ENCODE peak calls at places on chromosomes 12 and 14, in six cellular contexts. A is PC-3, X is Karpas-422, N is fibroblast of lung, O is astrocyte, L is psoas muscle. P is an unnamed sample.

GRCh38 chr12:70534466-70534865 is 102.8 kb downstream of the PTPRB start:
- DNase-seq in A (no peak), X (no peak), N (no peak), O (no peak), L (no peak), P (no peak)

GRCh38 chr14:31992051-31992450 is 85.1 kb upstream of the ARHGAP5 start:
- DNase-seq in A (peak; percentile 92), X (no peak), N (peak; percentile 83), O (peak; percentile 96), L (no peak), P (no peak)

GRCh38 chr14:102779574-102780315 is 2.5 kb downstream of the TRAF3 start:
- DNase-seq in A (no peak), X (no peak), N (no peak), O (no peak), L (no peak), P (no peak)

GRCh38 chr12:120903818-120904773 is at the start of gene SPPL3:
- DNase-seq in A (peak; percentile 88), X (peak; percentile 97), N (peak; percentile 81), O (peak; percentile 56), L (peak; percentile 96), P (peak; percentile 89)

GRCh38 chr12:39426636-39427245 is 16.2 kb downstream of the KIF21A start:
- DNase-seq in A (no peak), X (no peak), N (peak; percentile 17), O (peak; percentile 53), L (no peak), P (no peak)

GRCh38 chr14:68271996-68272395 is 452.4 kb downstream of the RAD51B start:
- DNase-seq in A (no peak), X (no peak), N (no peak), O (no peak), L (no peak), P (no peak)

GRCh38 chr12:32217354-32218310 is 111.0 kb downstream of the BICD1 start:
- DNase-seq in A (peak; percentile 24), X (no peak), N (peak; percentile 31), O (peak; percentile 97), L (no peak), P (no peak)

GRCh38 chr14:61472801-61473376 is 151.5 kb downstream of the PRKCH start:
- DNase-seq in A (no peak), X (peak; percentile 61), N (peak; percentile 55), O (no peak), L (no peak), P (peak; percentile 87)

GRCh38 chr12:120713861-120714482 is 3.7 kb downstream of the UNC119B start:
- DNase-seq in A (peak; percentile 88), X (peak; percentile 94), N (peak; percentile 86), O (peak; percentile 47), L (peak; percentile 63), P (peak; percentile 88)

GRCh38 chr14:92670177-92670576 is 78.2 kb downstream of the LGMN start:
- DNase-seq in A (peak; percentile 11), X (peak; percentile 74), N (peak; percentile 95), O (peak; percentile 56), L (no peak), P (no peak)

GRCh38 chr14:81579115-81579514 is 45.5 kb upstream of the SEL1L start:
- DNase-seq in A (no peak), X (no peak), N (no peak), O (no peak), L (no peak), P (no peak)

GRCh38 chr12:80681786-80682185 is 25.6 kb upstream of the MYF6 start:
- DNase-seq in A (no peak), X (no peak), N (no peak), O (no peak), L (no peak), P (no peak)

GRCh38 chr12:13962699-13963098 is 18.7 kb downstream of the GRIN2B start:
- DNase-seq in A (peak; percentile 18), X (peak; percentile 83), N (no peak), O (no peak), L (no peak), P (no peak)

GRCh38 chr12:105214670-105215375 is 21.2 kb downstream of the APPL2 start:
- DNase-seq in A (peak; percentile 100), X (no peak), N (no peak), O (no peak), L (no peak), P (no peak)

GRCh38 chr14:105213396-105213795 is 32.3 kb upstream of the NUDT14 start:
- DNase-seq in A (no peak), X (no peak), N (no peak), O (no peak), L (no peak), P (no peak)

GRCh38 chr12:93453633-93454032 is 11.9 kb upstream of the UBE2N start:
- DNase-seq in A (no peak), X (no peak), N (no peak), O (peak; percentile 67), L (no peak), P (no peak)

GRCh38 chr12:42584539-42585174 is 4.9 kb downstream of the PRICKLE1 start:
- DNase-seq in A (no peak), X (no peak), N (peak; percentile 59), O (no peak), L (no peak), P (no peak)

GRCh38 chr14:73339846-73340565 is 102.7 kb downstream of the PAPLN start:
- DNase-seq in A (no peak), X (no peak), N (no peak), O (no peak), L (no peak), P (no peak)

GRCh38 chr14:93655078-93655750 is 133.1 kb downstream of the PRIMA1 start:
- DNase-seq in A (peak; percentile 85), X (peak; percentile 92), N (peak; percentile 44), O (peak; percentile 3), L (no peak), P (peak; percentile 12)

GRCh38 chr14:91186515-91187066 is 57.9 kb downstream of the GPR68 start:
- DNase-seq in A (peak; percentile 40), X (no peak), N (peak; percentile 14), O (no peak), L (no peak), P (no peak)

GRCh38 chr12:132523576-132524331 is 33.8 kb downstream of the FBRSL1 start:
- DNase-seq in A (peak; percentile 66), X (peak; percentile 85), N (peak; percentile 44), O (no peak), L (peak; percentile 87), P (peak; percentile 64)

GRCh38 chr14:102201369-102201748 is 61.7 kb downstream of the WDR20 start:
- DNase-seq in A (no peak), X (no peak), N (no peak), O (no peak), L (no peak), P (no peak)

GRCh38 chr14:38210168-38210567 is 2.5 kb downstream of the SSTR1 start:
- DNase-seq in A (peak; percentile 71), X (no peak), N (peak; percentile 65), O (no peak), L (peak; percentile 50), P (no peak)

GRCh38 chr12:27667540-27667939 is 28.7 kb upstream of the REP15 start:
- DNase-seq in A (peak; percentile 16), X (no peak), N (peak; percentile 95), O (peak; percentile 84), L (peak; percentile 79), P (no peak)

GRCh38 chr12:19643635-19644034 is 204.3 kb downstream of the AEBP2 start:
- DNase-seq in A (peak; percentile 50), X (no peak), N (peak; percentile 76), O (peak; percentile 52), L (no peak), P (no peak)

GRCh38 chr12:116466536-116466935 is 92.6 kb upstream of the MAP1LC3B2 start:
- DNase-seq in A (peak; percentile 34), X (no peak), N (peak; percentile 21), O (peak; percentile 25), L (no peak), P (no peak)

GRCh38 chr14:73879027-73879426 is 7.6 kb upstream of the ZNF410 start:
- DNase-seq in A (no peak), X (no peak), N (peak; percentile 44), O (peak; percentile 20), L (no peak), P (no peak)

GRCh38 chr12:2613674-2614073 is 181.1 kb upstream of the FKBP4 start:
- DNase-seq in A (peak; percentile 72), X (no peak), N (peak; percentile 97), O (peak; percentile 97), L (no peak), P (no peak)

GRCh38 chr12:2689393-2689792 is 105.4 kb upstream of the FKBP4 start:
- DNase-seq in A (no peak), X (no peak), N (no peak), O (no peak), L (no peak), P (no peak)

GRCh38 chr14:74912111-74912510 is 10.9 kb downstream of the RPS6KL1 start:
- DNase-seq in A (no peak), X (no peak), N (no peak), O (no peak), L (no peak), P (no peak)

GRCh38 chr12:112740387-112740934 is 51.1 kb upstream of the RPH3A start:
- DNase-seq in A (no peak), X (no peak), N (no peak), O (no peak), L (no peak), P (no peak)
- H3K4me3 ChIP-seq in A (no peak overlapping the region), X (no peak overlapping the region), N (no peak overlapping the region), O (no peak overlapping the region), L (no peak overlapping the region), P (no peak overlapping the region)

DNA sequence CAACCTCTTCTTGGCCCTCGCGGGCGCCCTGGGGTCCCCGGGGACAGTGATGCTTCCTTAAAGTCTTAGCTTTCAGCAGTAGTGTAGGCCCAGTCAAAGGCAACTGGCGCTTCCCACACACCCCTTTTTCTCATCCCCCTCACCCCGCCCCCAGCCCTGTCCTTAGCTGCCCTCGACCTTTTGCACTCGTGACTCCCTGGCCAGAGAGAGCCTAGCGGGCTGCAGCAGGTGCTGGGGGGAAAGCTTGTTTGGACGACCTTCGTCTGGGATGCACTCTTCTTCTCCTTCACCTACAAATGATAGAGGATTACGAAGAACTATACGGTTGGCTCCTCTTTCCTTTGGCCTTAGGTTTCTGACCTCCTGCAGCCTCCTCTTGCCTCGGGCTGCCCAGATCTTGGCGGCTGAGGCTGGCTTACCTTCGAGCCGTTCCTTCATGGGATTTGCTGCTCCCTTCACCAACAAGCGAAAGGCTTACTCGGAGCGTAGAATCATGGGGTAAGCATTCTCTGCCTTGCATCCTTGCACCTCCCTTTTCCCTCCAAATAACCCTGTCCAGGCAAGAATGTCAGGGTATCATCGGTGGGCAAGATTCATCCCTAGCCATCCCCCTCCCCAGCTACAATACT is 815 bp downstream of the COQ10A start:
- DNase-seq in A (no peak), X (no peak), N (no peak), O (no peak), L (peak; percentile 86), P (no peak)
- H3K27ac ChIP-seq in A (no peak overlapping the region), X (peak overlapping the region; percentile 71), N (peak overlapping the region; percentile 31), O (no peak overlapping the region), L (peak overlapping the region; percentile 96), P (peak overlapping the region; percentile 96)

DNA sequence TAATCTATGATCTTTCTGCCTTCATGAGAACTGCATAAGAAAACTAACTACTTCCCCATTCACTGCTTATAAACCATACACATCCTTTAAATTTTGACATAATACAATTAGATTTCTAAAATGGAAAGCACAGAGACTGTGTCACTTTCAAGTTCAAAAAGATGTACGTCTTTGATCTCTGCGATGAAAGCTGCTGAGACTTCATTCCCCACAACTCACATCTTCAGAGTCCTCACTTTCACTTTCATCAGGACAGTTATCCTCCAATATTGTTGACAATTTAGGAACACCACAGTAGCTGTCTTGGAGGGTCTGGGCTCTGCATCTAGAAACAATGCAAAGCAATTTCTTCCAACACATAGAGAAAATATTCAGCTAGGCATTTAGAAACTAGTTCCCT is 47.9 kb upstream of the KCNC2 start:
- DNase-seq in A (no peak), X (no peak), N (peak; percentile 5), O (no peak), L (no peak), P (no peak)
- H3K4me3 ChIP-seq in A (no peak overlapping the region), X (peak overlapping the region; percentile 4), N (peak overlapping the region; percentile 8), O (no peak overlapping the region), L (no peak overlapping the region), P (no peak overlapping the region)

GRCh38 chr12:91274886-91275285 is 92.3 kb upstream of the DCN start:
- DNase-seq in A (no peak), X (no peak), N (peak; percentile 90), O (peak; percentile 47), L (no peak), P (no peak)
- H3K27ac ChIP-seq in A (no peak overlapping the region), X (no peak overlapping the region), N (no peak overlapping the region), O (no peak overlapping the region), L (peak overlapping the region; percentile 52), P (no peak overlapping the region)

P was measured in CD4-positive, CD25-positive, alpha-beta regulatory T cell.